ENCODE peak calls at places on chromosomes 11 and 22, in five cellular contexts. M is fibroblast of lung, N is breast epithelium, S is MG63, T is MM.1S. J is an unnamed sample.

GRCh38 chr11:73297231-73297590 is 10.9 kb upstream of the ARHGEF17 start:
- DNase-seq in M (no peak), N (no peak), S (no peak), T (no peak), J (no peak)

GRCh38 chr11:106937113-106937512 is 81.2 kb downstream of the GUCY1A2 start:
- DNase-seq in M (no peak), N (no peak), S (no peak), T (no peak), J (no peak)

GRCh38 chr22:33657670-33658069 is 262.6 kb downstream of the LARGE1 start:
- DNase-seq in M (no peak), N (no peak), S (no peak), T (no peak), J (no peak)

GRCh38 chr22:33005476-33005875 is 52.7 kb downstream of the SYN3 start:
- DNase-seq in M (no peak), N (no peak), S (no peak), T (no peak), J (no peak)

GRCh38 chr11:29293825-29294224 is 723.0 kb downstream of the KCNA4 start:
- DNase-seq in M (peak; percentile 89), N (no peak), S (no peak), T (peak; percentile 84), J (no peak)

GRCh38 chr11:71500601-71501021 is 26.5 kb upstream of the KRTAP5-7 start:
- DNase-seq in M (no peak), N (no peak), S (peak; percentile 20), T (no peak), J (no peak)

GRCh38 chr11:93662177-93662575 is 694 bp downstream of the CEP295 start:
- DNase-seq in M (no peak), N (no peak), S (no peak), T (peak; percentile 45), J (no peak)

GRCh38 chr22:20242393-20243175 is 25.5 kb downstream of the RTN4R start:
- DNase-seq in M (no peak), N (no peak), S (no peak), T (no peak), J (no peak)

GRCh38 chr11:117748771-117749540 is 48.1 kb downstream of the DSCAML1 start:
- DNase-seq in M (no peak), N (no peak), S (no peak), T (no peak), J (no peak)

GRCh38 chr11:97140885-97141494 is 751.2 kb downstream of the JRKL start:
- DNase-seq in M (no peak), N (no peak), S (no peak), T (peak; percentile 39), J (no peak)

GRCh38 chr11:28673687-28674431 is 565.7 kb downstream of the METTL15 start:
- DNase-seq in M (peak; percentile 43), N (no peak), S (no peak), T (no peak), J (no peak)

GRCh38 chr22:32602154-32602553 is 127.5 kb downstream of the FBXO7 start:
- DNase-seq in M (no peak), N (no peak), S (no peak), T (no peak), J (no peak)

GRCh38 chr11:70942593-70942992 is 309.8 kb downstream of the SHANK2 start:
- DNase-seq in M (no peak), N (no peak), S (no peak), T (no peak), J (no peak)

GRCh38 chr11:119365071-119365591 is 16.4 kb downstream of the USP2 start:
- DNase-seq in M (peak; percentile 22), N (no peak), S (no peak), T (no peak), J (no peak)

GRCh38 chr11:84722583-84723108 is 904.5 kb downstream of the DLG2 start:
- DNase-seq in M (no peak), N (no peak), S (no peak), T (peak; percentile 39), J (no peak)

GRCh38 chr11:4539603-4540219 is 5.3 kb upstream of the OR52M1 start:
- DNase-seq in M (peak; percentile 8), N (no peak), S (peak; percentile 2), T (peak; percentile 40), J (no peak)

GRCh38 chr11:45592581-45592980 is 72.8 kb downstream of the CHST1 start:
- DNase-seq in M (no peak), N (no peak), S (no peak), T (no peak), J (no peak)

GRCh38 chr22:33028191-33028700 is 29.9 kb downstream of the SYN3 start:
- DNase-seq in M (no peak), N (no peak), S (no peak), T (no peak), J (no peak)

GRCh38 chr11:65468874-65469333 is 29.9 kb upstream of the MALAT1 start:
- DNase-seq in M (peak; percentile 20), N (peak; percentile 84), S (no peak), T (peak; percentile 84), J (peak; percentile 71)

GRCh38 chr11:73204711-73205121 is 13.4 kb upstream of the P2RY2 start:
- DNase-seq in M (no peak), N (no peak), S (no peak), T (no peak), J (no peak)

GRCh38 chr11:112513936-112514716 is 253.5 kb upstream of the PLET1 start:
- DNase-seq in M (no peak), N (no peak), S (no peak), T (no peak), J (no peak)

GRCh38 chr22:46377566-46378498 is 42.3 kb downstream of the TRMU start:
- DNase-seq in M (peak; percentile 64), N (peak; percentile 37), S (no peak), T (no peak), J (peak; percentile 0)

GRCh38 chr22:32207971-32208480 is 3.2 kb upstream of the RFPL2 start:
- DNase-seq in M (no peak), N (no peak), S (no peak), T (no peak), J (no peak)

GRCh38 chr11:75719089-75719638 is 1.5 kb downstream of the MOGAT2 start:
- DNase-seq in M (no peak), N (no peak), S (no peak), T (no peak), J (peak; percentile 55)

GRCh38 chr11:35943761-35944502 is at the start of gene LDLRAD3:
- DNase-seq in M (peak; percentile 87), N (peak; percentile 53), S (peak; percentile 92), T (peak; percentile 44), J (peak; percentile 80)

GRCh38 chr11:12079726-12080556 is 30.4 kb upstream of the MICAL2 start:
- DNase-seq in M (peak; percentile 99), N (peak; percentile 62), S (peak; percentile 91), T (no peak), J (no peak)

GRCh38 chr22:33051960-33052839 is 6.0 kb downstream of the SYN3 start:
- DNase-seq in M (no peak), N (no peak), S (no peak), T (no peak), J (no peak)

GRCh38 chr11:64855596-64856304 is 11.3 kb upstream of the CDC42BPG start:
- DNase-seq in M (no peak), N (no peak), S (no peak), T (no peak), J (no peak)

GRCh38 chr11:28169816-28170215 is 61.6 kb downstream of the METTL15 start:
- DNase-seq in M (peak; percentile 66), N (no peak), S (no peak), T (no peak), J (no peak)

GRCh38 chr11:58592760-58593472 is 14.1 kb downstream of the ZFP91 start:
- DNase-seq in M (no peak), N (no peak), S (no peak), T (peak; percentile 28), J (no peak)

GRCh38 chr11:75313457-75314272 is 37.8 kb downstream of the ARRB1 start:
- DNase-seq in M (peak; percentile 55), N (no peak), S (peak; percentile 89), T (no peak), J (no peak)

GRCh38 chr11:47516984-47517853 is 35.7 kb downstream of the CELF1 start:
- DNase-seq in M (no peak), N (no peak), S (no peak), T (no peak), J (no peak)

GRCh38 chr11:47516155-47516554 is 36.8 kb downstream of the CELF1 start:
- DNase-seq in M (no peak), N (no peak), S (no peak), T (no peak), J (no peak)

GRCh38 chr11:47511927-47512326 is 41.0 kb downstream of the CELF1 start:
- DNase-seq in M (no peak), N (no peak), S (no peak), T (no peak), J (no peak)

GRCh38 chr11:47512701-47513100 is 40.2 kb downstream of the CELF1 start:
- DNase-seq in M (no peak), N (no peak), S (no peak), T (no peak), J (no peak)

GRCh38 chr11:47514825-47515647 is 37.9 kb downstream of the CELF1 start:
- DNase-seq in M (peak; percentile 95), N (no peak), S (peak; percentile 46), T (no peak), J (peak; percentile 38)
- H3K4me3 ChIP-seq in M (no peak overlapping the region), N (no peak overlapping the region), S (no peak overlapping the region), T (no peak overlapping the region), J (no peak overlapping the region)

GRCh38 chr11:1471736-1472135 is 14.8 kb downstream of the MOB2 start:
- DNase-seq in M (no peak), N (no peak), S (peak; percentile 0), T (no peak), J (no peak)
- H3K36me3 ChIP-seq in M (peaks cover 1% of the 10 kb centered on the region), N (no peaks in the 10 kb centered on the region), S (peaks cover 3% of the 10 kb centered on the region), T (no peaks in the 10 kb centered on the region), J (no peaks in the 10 kb centered on the region)

DNA sequence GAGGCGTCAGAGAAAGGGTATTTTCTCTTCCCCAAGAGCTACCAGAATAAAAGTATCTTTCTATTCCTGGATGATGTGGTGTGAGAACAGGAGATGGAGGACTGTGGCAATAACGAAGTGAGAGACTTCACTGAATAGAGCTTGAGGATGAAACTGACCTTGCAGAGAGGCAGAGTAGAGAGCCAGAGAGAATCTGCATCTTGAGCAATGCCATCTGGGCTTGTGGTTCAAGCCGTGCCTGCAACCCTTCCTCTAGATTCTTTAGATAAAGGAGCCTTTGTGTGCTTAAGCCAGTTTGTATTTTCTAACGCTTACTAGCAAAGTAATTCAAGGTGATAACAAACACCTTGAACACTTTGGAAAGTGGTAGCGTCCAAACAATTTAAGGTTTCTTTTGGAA is 2.2 kb downstream of the ME3 start:
- DNase-seq in M (no peak), N (no peak), S (no peak), T (no peak), J (no peak)
- H3K4me3 ChIP-seq in M (no peak overlapping the region), N (no peak overlapping the region), S (no peak overlapping the region), T (no peak overlapping the region), J (no peak overlapping the region)

GRCh38 chr11:130902380-130902779 is 13.9 kb downstream of the SNX19 start:
- DNase-seq in M (no peak), N (no peak), S (no peak), T (no peak), J (no peak)

GRCh38 chr11:130892847-130893246 is 23.4 kb downstream of the SNX19 start:
- DNase-seq in M (no peak), N (no peak), S (no peak), T (no peak), J (no peak)

GRCh38 chr11:130894322-130895025 is 21.8 kb downstream of the SNX19 start:
- DNase-seq in M (peak; percentile 61), N (peak; percentile 56), S (peak; percentile 38), T (peak; percentile 58), J (peak; percentile 18)

GRCh38 chr11:130899106-130899505 is 17.2 kb downstream of the SNX19 start:
- DNase-seq in M (no peak), N (no peak), S (no peak), T (no peak), J (no peak)

GRCh38 chr11:130897262-130898182 is 18.8 kb downstream of the SNX19 start:
- DNase-seq in M (peak; percentile 99), N (peak; percentile 87), S (no peak), T (no peak), J (no peak)
- H3K36me3 ChIP-seq in M (peaks cover 7% of the 10 kb centered on the region), N (peaks cover 6% of the 10 kb centered on the region), S (peaks cover 66% of the 10 kb centered on the region), T (peaks cover 12% of the 10 kb centered on the region), J (peaks cover 37% of the 10 kb centered on the region)